ENCODE peak calls at places on chromosome 12, in four cellular contexts. U, V, X and W are unnamed samples.

GRCh38 chr12:116397148-116397547 is 119.7 kb upstream of the MED13L start:
- DNase-seq in U (no peak), V (no peak), X (no peak), W (no peak)

GRCh38 chr12:57868211-57868610 is 21.7 kb upstream of the CTDSP2 start:
- DNase-seq in U (no peak), V (no peak), X (no peak), W (no peak)

GRCh38 chr12:52884526-52885293 is 20.2 kb downstream of the KRT8 start:
- DNase-seq in U (peak), V (peak), X (peak), W (peak)

GRCh38 chr12:37543131-37543965 is 773.2 kb upstream of the ALG10B start:
- DNase-seq in U (no peak), V (no peak), X (no peak), W (peak)

GRCh38 chr12:69464433-69464832 is 5.8 kb upstream of the FRS2 start:
- DNase-seq in U (no peak), V (no peak), X (no peak), W (no peak)

GRCh38 chr12:6605425-6606330 is 1.5 kb downstream of the CHD4 start:
- DNase-seq in U (no peak), V (no peak), X (no peak), W (no peak)

GRCh38 chr12:5716221-5716620 is 228.8 kb downstream of the ANO2 start:
- DNase-seq in U (no peak), V (no peak), X (no peak), W (no peak)

GRCh38 chr12:9052610-9053009 is 63.1 kb downstream of the A2M start:
- DNase-seq in U (no peak), V (no peak), X (no peak), W (no peak)

GRCh38 chr12:102728506-102729242 is 188.4 kb downstream of the PAH start:
- DNase-seq in U (no peak), V (no peak), X (no peak), W (no peak)

GRCh38 chr12:72057330-72057911 is 118.8 kb downstream of the TPH2 start:
- DNase-seq in U (no peak), V (no peak), X (no peak), W (no peak)

GRCh38 chr12:125092872-125093680 is 27.8 kb downstream of the AACS start:
- DNase-seq in U (peak), V (no peak), X (no peak), W (no peak)

GRCh38 chr12:97757431-97758091 is 295.0 kb downstream of the RMST start:
- DNase-seq in U (no peak), V (no peak), X (no peak), W (no peak)

GRCh38 chr12:82425241-82425640 is 66.9 kb downstream of the METTL25 start:
- DNase-seq in U (no peak), V (no peak), X (no peak), W (no peak)

GRCh38 chr12:114679452-114679875 is 4.5 kb downstream of the TBX3 start:
- DNase-seq in U (no peak), V (no peak), X (no peak), W (no peak)

GRCh38 chr12:91577586-91578539 is 395.2 kb upstream of the DCN start:
- DNase-seq in U (peak), V (no peak), X (no peak), W (no peak)

GRCh38 chr12:95248095-95248494 is 30.5 kb downstream of the VEZT start:
- DNase-seq in U (no peak), V (no peak), X (no peak), W (no peak)

GRCh38 chr12:124927325-124928094 is 13.1 kb upstream of the UBC start:
- DNase-seq in U (peak), V (peak), X (peak), W (peak)

GRCh38 chr12:47757840-47758583 is 668 bp downstream of the RAPGEF3 start:
- DNase-seq in U (no peak), V (peak), X (no peak), W (peak)

GRCh38 chr12:90020006-90020405 is 311.4 kb upstream of the ATP2B1 start:
- DNase-seq in U (no peak), V (no peak), X (no peak), W (no peak)

GRCh38 chr12:6425588-6426531 is 18.9 kb upstream of the CD27 start:
- DNase-seq in U (peak), V (no peak), X (peak), W (peak)

GRCh38 chr12:53004582-53004981 is 1.7 kb upstream of the EIF4B start:
- DNase-seq in U (peak), V (no peak), X (no peak), W (no peak)

GRCh38 chr12:12872934-12873275 is 18.5 kb upstream of the GPRC5A start:
- DNase-seq in U (no peak), V (no peak), X (no peak), W (no peak)

GRCh38 chr12:9870311-9870866 is 1.2 kb upstream of the CLEC2B start:
- DNase-seq in U (no peak), V (peak), X (no peak), W (no peak)

GRCh38 chr12:57161491-57161890 is 14.1 kb upstream of the LRP1-AS start:
- DNase-seq in U (no peak), V (no peak), X (no peak), W (no peak)

GRCh38 chr12:52004042-52004648 is 2.6 kb upstream of the TAMALIN start:
- DNase-seq in U (peak), V (peak), X (peak), W (no peak)

GRCh38 chr12:3246253-3246652 is 169.1 kb downstream of the TSPAN9 start:
- DNase-seq in U (no peak), V (no peak), X (no peak), W (no peak)

GRCh38 chr12:88501976-88502938 is 78.0 kb downstream of the KITLG start:
- DNase-seq in U (no peak), V (no peak), X (no peak), W (no peak)

GRCh38 chr12:92860521-92860920 is 68.6 kb downstream of the EEA1 start:
- DNase-seq in U (no peak), V (no peak), X (no peak), W (no peak)

GRCh38 chr12:26524862-26525465 is 308.0 kb downstream of the ITPR2 start:
- DNase-seq in U (peak), V (no peak), X (peak), W (no peak)

GRCh38 chr12:54593135-54593534 is 4.7 kb upstream of the PPP1R1A start:
- DNase-seq in U (no peak), V (no peak), X (no peak), W (no peak)

GRCh38 chr12:58443981-58444371 is 476.3 kb downstream of the LRIG3 start:
- DNase-seq in U (no peak), V (no peak), X (no peak), W (no peak)

GRCh38 chr12:83865431-83865830 is 1047.2 kb downstream of the SLC6A15 start:
- DNase-seq in U (no peak), V (no peak), X (no peak), W (no peak)

GRCh38 chr12:83864064-83864463 is 1048.5 kb downstream of the SLC6A15 start:
- DNase-seq in U (no peak), V (no peak), X (no peak), W (no peak)

GRCh38 chr12:83866477-83866876 is 1046.1 kb downstream of the SLC6A15 start:
- DNase-seq in U (no peak), V (no peak), X (no peak), W (no peak)
- TF ChIP-seq POLR2A in U (no peak), V (no peak), X (no peak), W (no peak)

GRCh38 chr12:111780166-111780565 is 13.4 kb downstream of the ALDH2 start:
- DNase-seq in U (no peak), V (no peak), X (no peak), W (no peak)

GRCh38 chr12:111777345-111778045 is 10.8 kb downstream of the ALDH2 start:
- DNase-seq in U (peak), V (no peak), X (no peak), W (no peak)

GRCh38 chr12:111776836-111777344 is 10.2 kb downstream of the ALDH2 start:
- DNase-seq in U (no peak), V (no peak), X (no peak), W (no peak)

GRCh38 chr12:111773801-111774551 is 7.2 kb downstream of the ALDH2 start:
- DNase-seq in U (peak), V (peak), X (peak), W (peak)

DNA sequence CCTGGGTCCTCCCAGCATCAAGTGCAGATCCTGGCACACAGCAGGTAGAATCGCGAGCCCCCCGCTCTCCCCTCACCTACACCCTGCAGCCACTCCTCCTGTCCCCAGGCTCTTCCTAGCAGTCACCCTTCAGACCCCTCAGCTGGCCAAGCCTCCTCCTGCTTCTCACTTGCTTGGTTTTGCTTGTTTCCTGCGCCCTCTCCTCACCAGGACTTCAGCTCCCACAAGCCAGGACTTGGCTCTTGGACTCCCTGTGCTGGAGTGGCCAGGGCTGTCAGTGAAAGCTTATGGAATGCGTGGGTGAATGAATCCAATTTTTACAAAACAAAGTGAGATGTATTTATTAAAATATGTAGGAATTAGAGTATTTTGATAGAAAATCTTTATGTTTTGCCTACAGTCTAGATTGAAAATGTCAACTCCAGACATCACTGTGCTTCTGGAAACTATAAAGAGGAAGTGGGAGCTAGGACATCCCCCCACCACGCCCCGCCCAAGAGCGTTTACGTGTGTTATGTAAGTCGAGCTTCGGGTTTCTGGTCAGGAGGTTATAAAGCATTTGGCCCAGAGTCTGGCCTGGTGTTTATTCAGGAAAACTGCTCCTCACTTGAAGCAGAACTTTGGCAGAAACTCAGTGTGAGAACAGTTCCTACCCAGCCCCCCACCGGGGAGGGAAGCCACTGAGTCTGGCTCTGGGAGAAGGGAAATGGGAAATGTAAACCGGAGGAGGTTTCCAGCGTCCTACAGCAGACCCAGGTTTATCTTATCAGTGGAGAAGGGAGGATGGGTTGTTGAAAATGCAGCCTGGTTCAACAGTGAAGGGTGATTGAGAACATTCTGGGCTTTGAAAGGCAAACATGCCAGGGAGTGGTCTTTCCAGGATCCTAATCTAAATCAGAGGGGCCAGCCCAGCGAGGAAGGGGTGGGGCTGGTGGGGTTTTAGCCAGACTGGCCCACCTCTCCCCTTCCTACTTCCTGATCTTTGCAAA is 8.8 kb downstream of the ALDH2 start:
- DNase-seq in U (peak), V (peak), X (peak), W (peak)
- TF ChIP-seq POLR2A in U (no peak), V (no peak), X (peak), W (no peak)

GRCh38 chr12:108747563-108747962 is 16.2 kb upstream of the CORO1C start:
- DNase-seq in U (no peak), V (no peak), X (no peak), W (no peak)
- TF ChIP-seq POLR2A in U (no peak), V (no peak), X (no peak), W (no peak)

GRCh38 chr12:132490481-132491348 is 764 bp downstream of the FBRSL1 start:
- DNase-seq in U (no peak), V (peak), X (no peak), W (no peak)

GRCh38 chr12:132491349-132491663 is 1.4 kb downstream of the FBRSL1 start:
- DNase-seq in U (no peak), V (peak), X (no peak), W (no peak)

GRCh38 chr12:132489078-132489601 is 811 bp upstream of the FBRSL1 start:
- DNase-seq in U (no peak), V (peak), X (peak), W (no peak)

GRCh38 chr12:132488127-132489077 is 1.5 kb upstream of the FBRSL1 start:
- DNase-seq in U (no peak), V (peak), X (peak), W (peak)

GRCh38 chr12:132489602-132490239 is at the start of gene FBRSL1:
- DNase-seq in U (peak), V (peak), X (peak), W (peak)
- TF ChIP-seq POLR2A in U (peak), V (no peak), X (peak), W (peak)

DNA sequence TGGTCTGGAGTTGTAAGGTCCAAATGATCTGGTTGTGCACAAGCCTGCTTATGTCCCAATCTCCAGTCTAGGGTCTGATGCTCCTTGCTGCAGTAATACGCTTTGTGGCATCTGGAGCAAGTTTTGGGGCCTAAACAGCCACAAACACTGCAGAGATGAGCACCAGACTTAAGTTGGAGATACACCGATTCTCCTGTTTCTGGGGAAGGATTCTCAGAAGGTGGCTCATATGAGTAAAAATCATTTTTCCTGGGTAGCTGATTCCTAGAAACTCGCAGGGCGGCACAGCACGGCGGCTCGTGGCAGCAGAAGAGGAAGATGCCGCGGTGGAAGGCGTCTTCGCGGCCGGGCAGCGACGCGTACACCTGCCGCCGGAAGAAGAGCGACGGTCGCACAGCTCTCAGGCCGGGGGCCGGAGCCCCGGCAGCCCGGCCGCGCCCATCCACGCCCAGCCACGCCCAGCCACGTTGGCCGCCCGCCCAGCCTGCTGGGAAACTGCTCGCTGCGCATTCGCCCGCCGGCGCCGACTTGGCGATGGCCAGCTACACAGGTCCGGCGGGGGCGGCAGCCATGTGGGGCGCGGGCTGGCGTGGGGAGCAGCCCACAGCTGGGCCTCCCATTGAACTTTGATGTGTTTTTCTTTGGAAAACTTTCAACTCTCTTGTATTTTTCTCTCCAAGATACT is 129.0 kb downstream of the ASCL4 start:
- DNase-seq in U (peak), V (no peak), X (peak), W (peak)
- TF ChIP-seq POLR2A in U (peak), V (no peak), X (no peak), W (no peak)

DNA sequence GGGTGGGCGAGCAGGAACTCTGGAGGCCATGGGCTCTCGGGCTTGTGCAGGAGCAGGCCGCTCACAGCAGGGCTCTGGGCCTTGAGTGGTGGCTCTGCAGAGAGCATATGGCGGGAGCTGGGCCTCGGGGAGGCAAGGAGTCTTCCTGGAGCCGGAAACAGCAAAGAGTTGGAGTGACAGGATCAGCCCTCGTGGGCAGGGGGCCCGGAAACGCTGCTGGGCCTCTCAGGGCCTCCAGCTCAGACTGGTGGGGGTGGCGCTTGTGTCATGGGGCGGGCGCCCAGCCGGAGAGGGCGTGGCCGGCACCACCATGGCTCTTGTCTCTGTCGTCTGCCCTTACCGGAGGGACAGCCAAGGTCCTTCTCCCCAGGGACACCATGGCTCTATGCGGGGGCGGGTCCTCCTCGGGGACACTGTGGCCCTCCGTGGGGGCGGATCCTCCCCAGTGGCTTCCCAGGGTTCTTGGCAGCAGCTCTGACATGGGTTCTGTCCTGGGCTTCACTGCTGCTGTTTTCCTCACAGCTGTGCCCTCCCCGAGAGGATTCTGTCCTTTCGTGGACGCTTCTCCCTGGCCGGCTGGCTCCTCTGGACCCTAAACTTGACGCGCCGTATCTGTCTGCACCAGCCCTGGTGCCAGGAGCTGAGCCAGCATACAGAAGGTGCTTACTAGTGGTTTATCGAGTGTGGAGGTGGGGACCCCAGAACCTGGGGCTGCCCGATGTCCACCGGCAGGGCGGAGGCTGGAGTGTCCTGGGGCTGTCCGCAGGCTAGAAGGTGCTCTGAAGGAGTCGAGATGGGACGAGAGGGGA is 17.0 kb downstream of the FBRSL1 start:
- DNase-seq in U (no peak), V (peak), X (peak), W (peak)
- TF ChIP-seq POLR2A in U (no peak), V (no peak), X (no peak), W (no peak)

GRCh38 chr12:127005406-127005805 is 1261.6 kb upstream of the TMEM132C start:
- DNase-seq in U (no peak), V (no peak), X (no peak), W (no peak)
- TF ChIP-seq POLR2A in U (no peak), V (no peak), X (no peak), W (no peak)

DNA sequence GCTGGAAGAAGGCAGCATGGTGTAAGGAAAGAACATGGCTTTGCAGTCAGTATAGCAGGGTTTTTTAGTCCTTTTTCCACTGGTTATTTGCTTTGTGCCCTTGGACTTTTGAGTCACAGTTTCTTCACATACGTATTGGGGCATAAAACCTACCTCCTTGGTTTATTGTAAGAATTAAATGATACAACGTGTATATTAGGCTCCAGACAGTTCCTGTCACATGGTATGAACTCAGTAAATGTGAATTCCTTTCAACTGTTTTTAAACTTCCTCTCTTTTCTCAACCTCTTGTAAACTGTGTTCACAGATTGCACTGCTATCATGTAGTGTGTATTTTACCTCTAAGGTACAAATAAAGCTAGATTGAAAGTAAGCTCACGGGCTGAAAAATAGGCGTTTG is 29.5 kb downstream of the MSRB3 start:
- DNase-seq in U (no peak), V (no peak), X (no peak), W (no peak)
- TF ChIP-seq POLR2A in U (no peak), V (no peak), X (no peak), W (no peak)